ENCODE peak calls at places on chromosomes 13 and 19, in four cellular contexts. H, L, U and R are unnamed samples.

GRCh38 chr13:43307921-43308433 is 284.6 kb downstream of the DNAJC15 start:
- DNase-seq in U (peak; percentile 87), H (peak; percentile 93), L (peak; percentile 54), R (no peak)

GRCh38 chr19:30881986-30882385 is 467.2 kb downstream of the TSHZ3 start:
- DNase-seq in L (no peak), U (no peak), H (no peak), R (no peak)

GRCh38 chr19:33381101-33381500 is 7.6 kb downstream of the CEBPG start:
- DNase-seq in H (no peak), U (no peak), L (no peak), R (no peak)

GRCh38 chr19:50967924-50968708 is 1.3 kb downstream of the KLK6 start:
- DNase-seq in L (no peak), H (no peak), U (no peak), R (no peak)

GRCh38 chr13:27654816-27655215 is 33.1 kb downstream of the POLR1D start:
- DNase-seq in L (no peak), U (no peak), H (no peak), R (no peak)

GRCh38 chr19:55642153-55643002 is 1.1 kb upstream of the ZNF581 start:
- DNase-seq in H (no peak), L (peak; percentile 63), U (peak; percentile 80), R (no peak)

GRCh38 chr19:15048128-15048527 is 1.2 kb upstream of the CASP14 start:
- DNase-seq in H (no peak), L (no peak), U (no peak), R (no peak)

GRCh38 chr13:98978280-98978679 is 416 bp upstream of the DOCK9 start:
- DNase-seq in H (peak; percentile 91), L (no peak), U (no peak), R (no peak)

GRCh38 chr13:33126909-33127607 is 110.8 kb downstream of the KL start:
- DNase-seq in U (no peak), L (no peak), H (peak; percentile 34), R (no peak)

GRCh38 chr19:868458-869244 is 9.2 kb downstream of the CFD start:
- DNase-seq in L (no peak), U (no peak), H (no peak), R (peak; percentile 83)

GRCh38 chr19:34503546-34504272 is 22.2 kb downstream of the WTIP start:
- DNase-seq in U (peak; percentile 60), L (no peak), H (no peak), R (peak; percentile 73)

GRCh38 chr19:16327911-16328823 is 3.5 kb downstream of the KLF2 start:
- DNase-seq in H (peak; percentile 93), L (peak; percentile 68), U (peak; percentile 89), R (no peak)

GRCh38 chr13:113448545-113448884 is 4.8 kb downstream of the ADPRHL1 start:
- DNase-seq in U (peak; percentile 76), L (peak; percentile 51), H (no peak), R (no peak)

GRCh38 chr19:54882758-54883157 is 8.7 kb downstream of the FCAR start:
- DNase-seq in L (peak; percentile 76), U (no peak), H (no peak), R (no peak)

GRCh38 chr13:100490692-100491091 is 97.9 kb downstream of the GGACT start:
- DNase-seq in H (no peak), U (no peak), L (no peak), R (no peak)

GRCh38 chr19:30878456-30878855 is 470.8 kb downstream of the TSHZ3 start:
- DNase-seq in H (no peak), L (no peak), U (no peak), R (no peak)

GRCh38 chr13:111632906-111633305 is 312.5 kb downstream of the TEX29 start:
- DNase-seq in H (no peak), U (no peak), L (no peak), R (peak; percentile 65)

GRCh38 chr19:38544569-38545315 is 73.0 kb downstream of the MAP4K1 start:
- DNase-seq in L (peak; percentile 89), H (no peak), U (no peak), R (no peak)

GRCh38 chr13:31320946-31321345 is 121.2 kb downstream of the B3GLCT start:
- DNase-seq in U (no peak), H (no peak), L (peak; percentile 84), R (no peak)

GRCh38 chr19:30649934-30650614 is 277.9 kb downstream of the ZNF536 start:
- DNase-seq in L (peak; percentile 58), H (peak; percentile 68), U (no peak), R (peak; percentile 59)

GRCh38 chr13:109647699-109648098 is 138.7 kb downstream of the IRS2 start:
- DNase-seq in H (no peak), L (no peak), U (no peak), R (no peak)

GRCh38 chr19:1182068-1182467 is 8.0 kb upstream of the SBNO2 start:
- DNase-seq in H (no peak), L (no peak), U (no peak), R (no peak)

GRCh38 chr13:48839171-48839570 is 136.5 kb upstream of the FNDC3A start:
- DNase-seq in L (no peak), U (no peak), H (no peak), R (no peak)

GRCh38 chr19:48513289-48514122 is 1.9 kb upstream of the LMTK3 start:
- DNase-seq in H (peak; percentile 53), L (peak; percentile 89), U (peak; percentile 82), R (no peak)

GRCh38 chr13:102374233-102374632 is 27.6 kb downstream of the FGF14 start:
- DNase-seq in U (no peak), L (no peak), H (no peak), R (no peak)

GRCh38 chr13:75365724-75366173 is 116.2 kb downstream of the TBC1D4 start:
- DNase-seq in L (peak; percentile 17), H (peak; percentile 69), U (no peak), R (no peak)

GRCh38 chr13:102729560-102730275 is 34.9 kb upstream of the METTL21C start:
- DNase-seq in H (no peak), L (no peak), U (no peak), R (no peak)

GRCh38 chr19:31980851-31981250 is 364.6 kb upstream of the ZNF507 start:
- DNase-seq in L (no peak), H (no peak), U (no peak), R (no peak)

GRCh38 chr13:80082396-80083096 is 258.4 kb downstream of the SPRY2 start:
- DNase-seq in U (no peak), H (peak; percentile 76), L (no peak), R (no peak)

GRCh38 chr19:30873003-30873402 is 476.2 kb downstream of the TSHZ3 start:
- DNase-seq in L (no peak), H (no peak), U (no peak), R (no peak)

GRCh38 chr19:18469245-18470107 is 31.5 kb upstream of the ISYNA1 start:
- DNase-seq in H (peak; percentile 71), L (peak; percentile 45), U (peak; percentile 82), R (no peak)

GRCh38 chr19:33819875-33820781 is 23.5 kb downstream of the KCTD15 start:
- DNase-seq in H (peak; percentile 83), U (peak; percentile 95), L (peak; percentile 54), R (no peak)

GRCh38 chr13:105762096-105762495 is 773.4 kb downstream of the EFNB2 start:
- DNase-seq in U (no peak), L (no peak), H (no peak), R (no peak)

GRCh38 chr19:3979289-3979673 is 6.0 kb downstream of the EEF2 start:
- DNase-seq in U (no peak), H (no peak), L (no peak), R (no peak)

GRCh38 chr19:3978145-3978544 is 7.1 kb downstream of the EEF2 start:
- DNase-seq in U (no peak), L (no peak), H (no peak), R (no peak)

GRCh38 chr19:3975637-3976087 is 4.8 kb upstream of the DAPK3 start:
- DNase-seq in U (no peak), L (no peak), H (no peak), R (no peak)

GRCh38 chr19:3976495-3977241 is 5.8 kb upstream of the DAPK3 start:
- DNase-seq in H (peak; percentile 36), U (no peak), L (no peak), R (no peak)

DNA sequence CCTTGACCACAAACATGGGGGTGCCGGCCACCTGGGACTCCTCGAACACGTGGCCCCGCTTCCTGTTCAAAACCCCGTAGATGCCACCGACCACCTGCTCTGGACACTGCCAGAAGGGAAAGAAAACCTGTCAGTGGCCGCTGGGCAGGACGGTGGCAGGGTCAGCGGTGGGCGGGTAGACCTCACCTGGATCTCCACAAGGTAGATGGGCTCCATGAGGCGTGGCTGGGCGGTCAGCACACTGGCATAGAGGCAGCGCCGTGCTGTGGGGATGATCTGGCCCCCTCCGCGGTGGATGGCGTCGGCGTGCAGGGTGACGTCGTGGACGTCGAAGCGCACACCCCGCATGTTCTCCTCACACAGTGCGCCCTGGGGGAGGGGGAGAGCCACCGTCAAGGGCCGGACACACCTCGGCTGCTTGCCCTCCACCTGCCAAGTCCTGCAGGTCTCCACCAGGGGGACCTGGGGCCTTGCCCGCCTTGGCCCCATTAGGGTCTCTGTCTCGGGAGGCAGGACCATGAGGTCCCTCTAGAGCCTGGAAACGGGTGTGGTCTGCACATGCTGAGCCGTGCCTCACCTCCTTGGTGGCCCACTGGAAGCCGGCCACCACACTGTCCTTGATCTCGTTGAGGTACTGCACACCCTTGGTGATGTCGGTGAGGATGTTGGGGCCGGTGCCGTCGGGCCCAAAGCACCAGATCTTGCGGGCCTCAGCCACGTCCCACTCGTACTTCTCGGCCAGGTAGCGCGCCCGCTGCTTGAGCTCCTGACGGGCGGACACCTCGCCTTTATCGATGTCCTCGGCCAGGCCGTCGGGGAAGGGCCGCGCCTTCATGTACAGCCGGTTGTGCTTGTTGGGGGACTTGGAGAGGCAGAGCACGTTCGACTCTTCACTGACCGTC is 6.6 kb upstream of the DAPK3 start:
- DNase-seq in U (no peak), L (no peak), H (no peak), R (no peak)
- TF ChIP-seq CTCF in U (no peak), L (no peak), H (no peak), R (no peak)

GRCh38 chr19:10026744-10027143 is 13.5 kb downstream of the RDH8 start:
- DNase-seq in L (no peak), H (no peak), U (no peak), R (no peak)
- TF ChIP-seq CTCF in L (no peak), H (no peak), U (no peak), R (no peak)

GRCh38 chr13:29993716-29994488 is 143.5 kb upstream of the UBL3 start:
- DNase-seq in L (no peak), H (peak; percentile 83), U (no peak), R (no peak)

GRCh38 chr13:29991343-29991742 is 140.9 kb upstream of the UBL3 start:
- DNase-seq in U (no peak), L (no peak), H (peak; percentile 98), R (no peak)

GRCh38 chr13:29996316-29996715 is 145.9 kb upstream of the UBL3 start:
- DNase-seq in L (no peak), H (no peak), U (no peak), R (no peak)

GRCh38 chr13:29994911-29995601 is 144.6 kb upstream of the UBL3 start:
- DNase-seq in H (peak; percentile 49), L (no peak), U (no peak), R (no peak)

DNA sequence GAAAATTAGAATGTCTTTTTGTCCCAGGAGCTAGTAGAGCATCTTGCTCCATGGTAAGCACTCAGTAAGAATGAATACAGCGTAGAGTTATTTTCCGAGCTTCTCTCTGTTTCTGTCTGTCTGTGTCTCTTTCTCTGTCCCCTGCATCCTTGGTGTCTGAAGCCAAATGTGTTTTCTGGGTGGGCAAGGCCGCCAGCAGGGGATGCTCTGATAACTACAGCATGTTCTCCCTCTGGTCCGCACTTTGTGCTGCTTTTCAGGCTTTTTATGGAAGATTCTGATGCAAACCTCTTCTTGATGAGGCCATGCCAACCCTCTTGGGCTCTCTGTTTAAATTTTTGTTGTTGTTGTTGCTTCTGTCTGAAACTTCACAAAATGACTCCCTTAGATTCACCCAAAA is 142.8 kb upstream of the UBL3 start:
- DNase-seq in L (no peak), H (no peak), U (no peak), R (no peak)
- TF ChIP-seq CTCF in L (peak; percentile 11), H (no peak), U (no peak), R (no peak)

GRCh38 chr19:39842693-39843435 is 3.3 kb downstream of the FBL start:
- DNase-seq in H (no peak), L (no peak), U (no peak), R (no peak)
- TF ChIP-seq CTCF in H (no peak), L (no peak), U (no peak), R (no peak)